ENCODE peak calls at places on chromosomes 16 and 17, in six cellular contexts. W is fibroblast of the conjunctiva; Y is SHP77 treated with DMSO at 0.1 percent for 48 hours; O is cardiac fibroblast; S is CD4-positive, alpha-beta T cell; B is cardiac muscle cell. Q is an unnamed sample.

GRCh38 chr17:79777844-79778503 is at the start of gene CBX2:
- DNase-seq in Y (peak; percentile 24), B (peak; percentile 91), O (peak; percentile 55), W (no peak), S (peak; percentile 64), Q (peak; percentile 61)

GRCh38 chr17:31692632-31693031 is 166.4 kb downstream of the COPRS start:
- DNase-seq in W (no peak), O (no peak), Y (no peak), B (no peak), S (no peak), Q (no peak)

GRCh38 chr17:56929362-56929969 is 15.6 kb upstream of the TRIM25 start:
- DNase-seq in B (no peak), W (no peak), Y (no peak), O (peak; percentile 28), S (no peak), Q (no peak)

GRCh38 chr16:35364263-35364662 is 1904.9 kb downstream of the TP53TG3F start:
- DNase-seq in B (no peak), Y (no peak), O (no peak), S (no peak), W (no peak), Q (no peak)

GRCh38 chr16:83552193-83552592 is 255.6 kb upstream of the HSBP1 start:
- DNase-seq in Y (no peak), S (no peak), O (peak; percentile 72), B (no peak), W (no peak), Q (no peak)

GRCh38 chr17:34146440-34147043 is 108.5 kb upstream of the CCL2 start:
- DNase-seq in S (peak; percentile 17), W (no peak), O (peak; percentile 4), Y (no peak), B (peak; percentile 52), Q (no peak)

GRCh38 chr16:57084257-57084770 is 8.1 kb upstream of the CPNE2 start:
- DNase-seq in Y (peak; percentile 35), O (peak; percentile 80), S (peak; percentile 61), W (peak; percentile 55), B (peak; percentile 80), Q (no peak)

GRCh38 chr16:2031081-2031577 is 4.4 kb downstream of the NHERF2 start:
- DNase-seq in B (no peak), S (no peak), O (no peak), Y (no peak), W (no peak), Q (no peak)

GRCh38 chr16:68885321-68885720 is 42.0 kb downstream of the TANGO6 start:
- DNase-seq in S (no peak), O (no peak), Y (no peak), B (no peak), W (no peak), Q (no peak)

GRCh38 chr16:24988593-24989338 is 26.4 kb downstream of the ARHGAP17 start:
- DNase-seq in O (peak; percentile 79), Y (no peak), B (peak; percentile 21), W (peak; percentile 54), S (no peak), Q (no peak)

GRCh38 chr17:41914358-41914766 is 4.4 kb downstream of the ACLY start:
- DNase-seq in Y (no peak), S (no peak), W (no peak), B (no peak), O (peak; percentile 64), Q (no peak)

GRCh38 chr17:4908301-4908700 is 5.4 kb upstream of the CHRNE start:
- DNase-seq in W (no peak), O (no peak), B (no peak), S (no peak), Y (no peak), Q (no peak)